ENCODE peak calls at places on chromosomes 13 and 19, in seven cellular contexts. D is heart left ventricle, M is fibroblast of pulmonary artery, G is GM10248, N is endothelial cell, R is heart right ventricle, Z is colonic mucosa. T is an unnamed sample.

GRCh38 chr19:41998246-41999020 is 4.4 kb upstream of the ATP1A3 start:
- DNase-seq in Z (no peak), R (no peak), D (no peak), M (peak; percentile 29), G (peak; percentile 73), N (peak; percentile 81), T (peak; percentile 45)

GRCh38 chr13:93984876-93985275 is 494.6 kb downstream of the DCT start:
- DNase-seq in M (no peak), D (no peak), R (no peak), G (no peak), N (no peak), Z (no peak), T (no peak)

GRCh38 chr13:101522607-101523006 is 70.1 kb downstream of the ITGBL1 start:
- DNase-seq in N (no peak), R (no peak), Z (no peak), D (no peak), M (no peak), G (no peak), T (no peak)

GRCh38 chr13:61770697-61771096 is 355.0 kb upstream of the PCDH20 start:
- DNase-seq in M (no peak), R (no peak), N (no peak), Z (no peak), G (no peak), D (no peak), T (no peak)

GRCh38 chr19:35828694-35829301 is 16.2 kb upstream of the PRODH2 start:
- DNase-seq in G (peak; percentile 67), D (peak; percentile 80), R (peak; percentile 65), N (peak; percentile 78), Z (peak; percentile 53), M (peak; percentile 79), T (no peak)

GRCh38 chr19:34851277-34851804 is 75.4 kb upstream of the ZNF30 start:
- DNase-seq in Z (no peak), D (no peak), R (no peak), N (no peak), G (no peak), M (no peak), T (no peak)

GRCh38 chr19:43540381-43540780 is 7.4 kb downstream of the ZNF575 start:
- DNase-seq in R (no peak), N (no peak), M (no peak), Z (no peak), G (no peak), D (no peak), T (no peak)

GRCh38 chr13:59166174-59166573 is 997.6 kb downstream of the DIAPH3 start:
- DNase-seq in R (no peak), M (peak; percentile 2), D (no peak), G (no peak), Z (no peak), N (no peak), T (no peak)

GRCh38 chr19:48466571-48467325 is 2.4 kb upstream of the CYTH2 start:
- DNase-seq in G (no peak), Z (no peak), M (peak; percentile 53), N (no peak), D (peak; percentile 47), R (no peak), T (no peak)

GRCh38 chr19:33397536-33398360 is 24.2 kb downstream of the CEBPG start:
- DNase-seq in N (no peak), R (no peak), D (peak; percentile 64), Z (no peak), M (no peak), G (no peak), T (no peak)

GRCh38 chr19:10105241-10106099 is 692 bp upstream of the PPAN start:
- DNase-seq in Z (peak; percentile 20), R (no peak), G (peak; percentile 72), M (no peak), N (no peak), D (no peak), T (no peak)

GRCh38 chr13:45468676-45469075 is 3.9 kb downstream of the COG3 start:
- DNase-seq in M (no peak), D (no peak), Z (peak; percentile 36), N (no peak), R (no peak), G (no peak), T (no peak)

GRCh38 chr13:68176486-68176885 is 946.4 kb upstream of the PCDH9 start:
- DNase-seq in N (no peak), D (no peak), M (peak; percentile 73), Z (no peak), G (no peak), R (no peak), T (no peak)

GRCh38 chr13:112007191-112007590 is 59.8 kb upstream of the SOX1 start:
- DNase-seq in G (no peak), M (no peak), R (no peak), D (no peak), Z (no peak), N (no peak), T (no peak)

GRCh38 chr13:113743366-113744195 is 15.4 kb upstream of the TMEM255B start:
- DNase-seq in Z (no peak), M (no peak), D (peak; percentile 40), G (no peak), N (no peak), R (no peak), T (no peak)

DNA sequence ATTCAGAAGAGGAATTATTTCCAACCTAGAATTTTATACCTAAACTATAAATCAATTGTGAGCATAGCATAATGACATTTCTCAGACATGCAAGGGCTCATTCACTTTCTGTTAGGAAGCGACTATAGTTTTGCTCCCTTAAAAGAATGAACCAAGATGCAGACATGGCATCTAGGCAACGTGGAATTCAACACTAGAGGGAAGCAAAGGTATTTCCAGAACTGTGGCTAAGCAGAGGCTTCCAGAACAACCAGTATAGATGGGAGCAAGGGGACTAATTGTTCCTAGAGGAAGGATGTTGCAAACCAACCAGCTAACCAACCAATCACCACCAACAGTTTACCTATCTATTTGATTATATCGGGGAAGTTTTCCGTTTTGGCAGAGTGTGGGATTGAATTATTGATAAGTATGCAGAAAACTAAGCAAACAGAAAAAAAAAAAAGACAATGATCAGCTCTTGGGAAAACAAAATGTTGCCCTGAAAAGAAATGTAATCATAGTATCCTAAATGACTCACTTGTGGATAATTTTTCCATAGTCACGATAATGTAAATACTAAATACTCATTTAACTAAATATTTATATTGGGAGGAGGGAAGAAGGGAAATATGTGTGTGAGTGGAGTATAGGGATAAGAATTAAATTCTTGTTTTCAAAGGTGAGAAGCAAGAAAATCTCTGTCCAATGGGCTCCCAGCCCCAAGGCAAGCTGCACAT is 21.1 kb downstream of the ARL11 start:
- DNase-seq in G (no peak), D (no peak), R (no peak), Z (no peak), N (no peak), M (peak; percentile 59), T (no peak)
- TF ChIP-seq CTCF in G (no peak), D (peak; percentile 46), R (peak; percentile 23), Z (no peak), N (no peak), M (peak; percentile 56), T (no peak)

DNA sequence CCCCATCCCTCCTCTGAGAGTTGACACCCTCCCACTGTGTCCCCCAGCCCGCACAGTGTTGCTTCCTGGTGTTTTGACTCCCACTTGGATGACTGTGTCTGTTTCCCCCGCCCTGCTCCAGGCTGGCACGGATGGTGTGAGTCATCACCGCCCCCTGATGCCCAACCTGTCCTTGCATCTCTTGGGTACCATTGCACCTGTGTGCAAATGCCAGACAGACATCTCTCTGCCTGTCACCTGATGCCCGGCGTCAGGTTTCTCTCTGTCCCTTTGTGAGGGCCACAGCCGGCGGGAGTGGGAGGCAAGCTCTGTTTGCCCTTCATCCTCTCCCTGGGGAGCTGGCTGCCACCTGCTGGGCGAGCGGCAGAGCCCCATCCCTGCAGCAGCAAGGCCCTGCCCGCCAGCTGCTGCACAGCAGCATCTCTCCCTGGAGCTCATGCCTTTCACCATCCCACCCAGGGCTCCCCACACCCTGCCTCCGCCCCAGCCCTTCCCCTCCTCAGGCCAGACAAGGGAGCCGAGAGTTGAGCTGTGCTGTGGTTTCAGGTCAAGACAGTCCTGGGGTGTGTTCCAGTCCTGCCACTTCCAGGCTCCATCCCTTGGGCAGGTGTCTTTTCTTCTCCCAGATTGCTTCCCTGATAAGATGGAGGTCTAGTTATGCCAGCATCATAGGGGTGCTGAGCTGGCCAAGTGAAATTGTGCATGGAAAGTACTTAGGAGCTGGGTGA is 29.7 kb downstream of the NKPD1 start:
- DNase-seq in R (no peak), D (no peak), N (no peak), M (no peak), Z (no peak), G (no peak), T (no peak)
- TF ChIP-seq CTCF in R (no peak), D (no peak), N (no peak), M (peak; percentile 13), Z (no peak), G (peak; percentile 44), T (no peak)

GRCh38 chr19:38565686-38566105 is 52.1 kb downstream of the MAP4K1 start:
- DNase-seq in Z (no peak), G (no peak), N (no peak), R (no peak), M (no peak), D (no peak), T (no peak)

GRCh38 chr19:38569368-38569983 is 48.3 kb downstream of the MAP4K1 start:
- DNase-seq in M (no peak), Z (no peak), N (no peak), R (no peak), G (no peak), D (no peak), T (no peak)

GRCh38 chr19:38571682-38572081 is 46.1 kb downstream of the MAP4K1 start:
- DNase-seq in N (no peak), M (no peak), G (no peak), R (no peak), Z (no peak), D (no peak), T (no peak)
- TF ChIP-seq CTCF in N (no peak), M (no peak), G (no peak), R (no peak), Z (no peak), D (no peak), T (no peak)

GRCh38 chr19:3599776-3600183 is 6.9 kb downstream of the TBXA2R start:
- DNase-seq in R (no peak), M (no peak), N (peak; percentile 40), D (no peak), Z (no peak), G (no peak), T (no peak)
- TF ChIP-seq CTCF in R (no peak), M (peak; percentile 16), N (peak; percentile 23), D (no peak), Z (no peak), G (no peak), T (no peak)

DNA sequence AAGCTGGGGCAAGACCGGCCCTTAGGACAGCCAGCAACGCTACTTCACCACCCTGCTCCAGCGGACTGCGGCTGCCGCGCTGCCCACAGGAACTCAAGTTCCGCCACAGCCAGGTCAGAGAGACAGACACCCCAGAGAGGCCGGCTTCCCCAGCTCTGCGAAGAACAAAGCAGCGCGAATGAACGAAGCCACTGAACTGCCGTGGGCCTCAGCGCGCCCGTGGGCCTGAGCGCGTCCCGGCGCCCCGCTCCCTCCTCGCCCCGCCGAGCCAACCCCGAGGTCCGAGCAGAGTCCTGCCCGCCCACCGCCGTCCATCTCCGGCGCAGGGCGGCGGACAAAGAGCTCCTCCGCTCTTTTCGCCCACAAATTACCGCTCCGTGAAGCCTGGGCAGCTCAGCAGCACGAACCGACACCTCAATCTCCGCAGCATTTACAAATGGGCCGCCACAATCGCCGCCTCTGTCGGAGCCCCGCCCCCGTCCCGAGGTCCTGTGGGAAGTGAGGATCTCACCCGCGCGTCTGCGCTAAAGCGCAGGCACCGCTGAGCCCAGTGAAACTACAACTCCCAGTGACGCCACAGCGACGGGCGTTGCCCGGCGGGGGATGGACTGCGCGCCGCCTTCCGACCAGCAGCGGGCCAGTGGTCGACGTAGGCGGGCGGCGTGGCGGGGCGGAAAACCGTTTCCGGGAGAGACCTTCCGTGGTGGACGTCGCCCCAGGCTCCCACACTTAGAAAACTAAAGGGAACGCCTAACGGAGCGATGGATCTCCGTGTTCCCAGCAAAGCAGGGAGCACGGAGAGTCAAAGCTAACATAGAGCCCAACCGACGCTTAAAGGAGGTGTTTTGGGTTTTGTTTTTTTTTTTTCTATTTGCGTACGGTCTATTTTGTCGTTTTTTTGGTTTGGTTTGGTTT is 158.7 kb downstream of the RNF17 start:
- DNase-seq in M (peak; percentile 98), G (peak; percentile 93), D (peak; percentile 99), R (peak; percentile 98), Z (peak; percentile 98), N (peak; percentile 96), T (peak; percentile 91)
- TF ChIP-seq CTCF in M (no peak), G (peak; percentile 7), D (peak; percentile 12), R (peak; percentile 16), Z (no peak), N (no peak), T (no peak)